ENCODE peak calls at places on chromosomes 12 and 14, in four cellular contexts. One of them, this sample, is unnamed.
A peak's percentile ranks its signal among the peaks of the same experiment; 100 is the strongest.

GRCh38 chr12:50326636-50327284 is 43.4 kb upstream of the LIMA1 start:
- DNase-seq in stomach: peak; percentile 54
- DNase-seq in A549: no peak
- DNase-seq in breast epithelium: no peak
- DNase-seq in this sample: no peak

GRCh38 chr12:95601626-95602025 is 50.4 kb upstream of the USP44 start:
- DNase-seq in stomach: no peak
- DNase-seq in A549: no peak
- DNase-seq in breast epithelium: no peak
- DNase-seq in this sample: no peak

GRCh38 chr14:89351364-89351957 is 65.6 kb downstream of the FOXN3 start:
- DNase-seq in stomach: peak; percentile 76
- DNase-seq in A549: no peak
- DNase-seq in breast epithelium: no peak
- DNase-seq in this sample: no peak

GRCh38 chr14:59679872-59680271 is 103.3 kb upstream of the CCDC175 start:
- DNase-seq in stomach: no peak
- DNase-seq in A549: no peak
- DNase-seq in breast epithelium: no peak
- DNase-seq in this sample: no peak

GRCh38 chr14:57848786-57849185 is 17.1 kb downstream of the SLC35F4 start:
- DNase-seq in stomach: no peak
- DNase-seq in A549: no peak
- DNase-seq in breast epithelium: no peak
- DNase-seq in this sample: no peak

GRCh38 chr12:94435511-94435927 is 24.1 kb downstream of the CEP83 start:
- DNase-seq in stomach: no peak
- DNase-seq in A549: no peak
- DNase-seq in breast epithelium: no peak
- DNase-seq in this sample: no peak

GRCh38 chr12:95637471-95638155 is 86.3 kb upstream of the USP44 start:
- DNase-seq in stomach: no peak
- DNase-seq in A549: no peak
- DNase-seq in breast epithelium: no peak
- DNase-seq in this sample: no peak

GRCh38 chr14:84080961-84081360 is 1449.0 kb upstream of the FLRT2 start:
- DNase-seq in stomach: no peak
- DNase-seq in A549: no peak
- DNase-seq in breast epithelium: no peak
- DNase-seq in this sample: no peak

GRCh38 chr12:53781218-53781801 is 29.5 kb upstream of the CISTR start:
- DNase-seq in stomach: no peak
- DNase-seq in A549: no peak
- DNase-seq in breast epithelium: no peak
- DNase-seq in this sample: no peak

GRCh38 chr12:104223599-104224168 is 8.1 kb downstream of the TXNRD1 start:
- DNase-seq in stomach: no peak
- DNase-seq in A549: no peak
- DNase-seq in breast epithelium: no peak
- DNase-seq in this sample: no peak

GRCh38 chr14:89702151-89702936 is 252.2 kb downstream of the EFCAB11 start:
- DNase-seq in stomach: no peak
- DNase-seq in A549: no peak
- DNase-seq in breast epithelium: peak; percentile 24
- DNase-seq in this sample: no peak

GRCh38 chr12:113537041-113537750 is 65.5 kb upstream of the LHX5 start:
- DNase-seq in stomach: no peak
- DNase-seq in A549: no peak
- DNase-seq in breast epithelium: no peak
- DNase-seq in this sample: no peak

GRCh38 chr14:64645220-64645891 is 58.9 kb upstream of the PLEKHG3 start:
- DNase-seq in stomach: no peak
- DNase-seq in A549: no peak
- DNase-seq in breast epithelium: no peak
- DNase-seq in this sample: no peak

GRCh38 chr12:48005750-48006021 is 1.4 kb upstream of the COL2A1 start:
- DNase-seq in stomach: no peak
- DNase-seq in A549: no peak
- DNase-seq in breast epithelium: no peak
- DNase-seq in this sample: no peak

GRCh38 chr12:111344254-111344875 is 24.5 kb downstream of the PHETA1 start:
- DNase-seq in stomach: no peak
- DNase-seq in A549: no peak
- DNase-seq in breast epithelium: no peak
- DNase-seq in this sample: no peak

GRCh38 chr12:58931518-58931917 is 11.2 kb upstream of the LRIG3 start:
- DNase-seq in stomach: no peak
- DNase-seq in A549: no peak
- DNase-seq in breast epithelium: no peak
- DNase-seq in this sample: no peak

GRCh38 chr12:40127408-40127807 is 21.5 kb upstream of the SLC2A13 start:
- DNase-seq in stomach: no peak
- DNase-seq in A549: no peak
- DNase-seq in breast epithelium: no peak
- DNase-seq in this sample: no peak

GRCh38 chr14:65069874-65070709 is 32.2 kb downstream of the MAX start:
- DNase-seq in stomach: peak; percentile 81
- DNase-seq in A549: no peak
- DNase-seq in breast epithelium: peak; percentile 32
- DNase-seq in this sample: no peak

GRCh38 chr12:86158956-86159355 is 97.2 kb downstream of the MGAT4C start:
- DNase-seq in stomach: no peak
- DNase-seq in A549: no peak
- DNase-seq in breast epithelium: no peak
- DNase-seq in this sample: no peak

GRCh38 chr12:92533280-92533890 is 169.4 kb upstream of the PLEKHG7 start:
- DNase-seq in stomach: no peak
- DNase-seq in A549: no peak
- DNase-seq in breast epithelium: no peak
- DNase-seq in this sample: no peak

GRCh38 chr12:25051583-25052190 is 102.8 kb upstream of the BCAT1 start:
- DNase-seq in stomach: no peak
- DNase-seq in A549: no peak
- DNase-seq in breast epithelium: no peak
- DNase-seq in this sample: no peak

GRCh38 chr14:21234112-21234511 is 35.1 kb downstream of the HNRNPC start:
- DNase-seq in stomach: no peak
- DNase-seq in A549: no peak
- DNase-seq in breast epithelium: no peak
- DNase-seq in this sample: no peak

GRCh38 chr14:103828315-103828967 is 18.9 kb downstream of the PPP1R13B start:
- DNase-seq in stomach: peak; percentile 55
- DNase-seq in A549: no peak
- DNase-seq in breast epithelium: no peak
- DNase-seq in this sample: no peak

GRCh38 chr12:6226701-6227096 is 26.5 kb downstream of the CD9 start:
- DNase-seq in stomach: no peak
- DNase-seq in A549: no peak
- DNase-seq in breast epithelium: no peak
- DNase-seq in this sample: no peak

GRCh38 chr12:6223545-6223944 is 23.3 kb downstream of the CD9 start:
- DNase-seq in stomach: no peak
- DNase-seq in A549: no peak
- DNase-seq in breast epithelium: no peak
- DNase-seq in this sample: no peak

GRCh38 chr12:6224550-6224949 is 24.4 kb downstream of the CD9 start:
- DNase-seq in stomach: no peak
- DNase-seq in A549: no peak
- DNase-seq in breast epithelium: no peak
- DNase-seq in this sample: no peak

GRCh38 chr12:6226002-6226700 is 26.0 kb downstream of the CD9 start:
- DNase-seq in stomach: peak; percentile 79
- DNase-seq in A549: no peak
- DNase-seq in breast epithelium: peak; percentile 79
- DNase-seq in this sample: no peak

GRCh38 chr12:6225630-6226001 is 25.4 kb downstream of the CD9 start:
- DNase-seq in stomach: no peak
- DNase-seq in A549: no peak
- DNase-seq in breast epithelium: no peak
- DNase-seq in this sample: no peak
- H3K4me1 ChIP-seq in stomach: peaks cover 95% of the 10 kb centered on the region
- H3K4me1 ChIP-seq in A549: peaks cover 21% of the 10 kb centered on the region
- H3K4me1 ChIP-seq in breast epithelium: peaks cover 35% of the 10 kb centered on the region
- H3K4me1 ChIP-seq in this sample: peaks cover 94% of the 10 kb centered on the region

GRCh38 chr12:30969006-30969405 is 42.5 kb downstream of the TSPAN11 start:
- DNase-seq in stomach: no peak
- DNase-seq in A549: no peak
- DNase-seq in breast epithelium: no peak
- DNase-seq in this sample: no peak
- H3K4me1 ChIP-seq in stomach: no peaks in the 10 kb centered on the region
- H3K4me1 ChIP-seq in A549: no peaks in the 10 kb centered on the region
- H3K4me1 ChIP-seq in breast epithelium: peaks cover 3% of the 10 kb centered on the region
- H3K4me1 ChIP-seq in this sample: no peaks in the 10 kb centered on the region

DNA sequence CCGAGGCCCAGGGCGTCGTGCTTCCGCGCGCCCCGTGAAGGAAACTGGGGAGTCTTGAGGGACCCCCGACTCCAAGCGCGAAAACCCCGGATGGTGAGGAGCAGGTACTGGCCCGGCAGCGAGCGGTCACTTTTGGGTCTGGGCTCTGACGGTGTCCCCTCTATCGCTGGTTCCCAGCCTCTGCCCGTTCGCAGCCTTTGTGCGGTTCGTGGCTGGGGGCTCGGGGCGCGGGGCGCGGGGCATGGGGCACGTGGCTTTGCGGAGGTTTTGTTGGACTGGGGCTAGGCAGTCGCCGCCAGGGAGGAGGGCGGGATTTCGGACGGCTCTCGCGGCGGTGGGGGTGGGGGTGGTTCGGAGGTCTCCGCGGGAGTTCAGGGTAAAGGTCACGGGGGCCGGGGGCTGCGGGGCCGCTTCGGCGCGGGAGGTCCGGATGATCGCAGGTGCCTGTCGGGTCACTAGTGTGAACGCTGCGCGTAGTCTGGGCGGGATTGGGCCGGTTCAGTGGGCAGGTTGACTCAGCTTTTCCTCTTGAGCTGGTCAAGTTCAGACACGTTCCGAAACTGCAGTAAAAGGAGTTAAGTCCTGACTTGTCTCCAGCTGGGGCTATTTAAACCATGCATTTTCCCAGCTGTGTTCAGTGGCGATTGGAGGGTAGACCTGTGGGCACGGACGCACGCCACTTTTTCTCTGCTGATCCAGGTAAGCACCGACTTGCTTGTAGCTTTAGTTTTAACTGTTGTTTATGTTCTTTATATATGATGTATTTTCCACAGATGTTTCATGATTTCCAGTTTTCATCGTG is 612 bp downstream of the MDM2 start:
- DNase-seq in stomach: peak; percentile 79
- DNase-seq in A549: peak; percentile 72
- DNase-seq in breast epithelium: peak; percentile 87
- DNase-seq in this sample: peak; percentile 99
- H3K4me1 ChIP-seq in stomach: peaks cover 22% of the 10 kb centered on the region
- H3K4me1 ChIP-seq in A549: peaks cover 36% of the 10 kb centered on the region
- H3K4me1 ChIP-seq in breast epithelium: no peaks in the 10 kb centered on the region
- H3K4me1 ChIP-seq in this sample: peaks cover 11% of the 10 kb centered on the region

DNA sequence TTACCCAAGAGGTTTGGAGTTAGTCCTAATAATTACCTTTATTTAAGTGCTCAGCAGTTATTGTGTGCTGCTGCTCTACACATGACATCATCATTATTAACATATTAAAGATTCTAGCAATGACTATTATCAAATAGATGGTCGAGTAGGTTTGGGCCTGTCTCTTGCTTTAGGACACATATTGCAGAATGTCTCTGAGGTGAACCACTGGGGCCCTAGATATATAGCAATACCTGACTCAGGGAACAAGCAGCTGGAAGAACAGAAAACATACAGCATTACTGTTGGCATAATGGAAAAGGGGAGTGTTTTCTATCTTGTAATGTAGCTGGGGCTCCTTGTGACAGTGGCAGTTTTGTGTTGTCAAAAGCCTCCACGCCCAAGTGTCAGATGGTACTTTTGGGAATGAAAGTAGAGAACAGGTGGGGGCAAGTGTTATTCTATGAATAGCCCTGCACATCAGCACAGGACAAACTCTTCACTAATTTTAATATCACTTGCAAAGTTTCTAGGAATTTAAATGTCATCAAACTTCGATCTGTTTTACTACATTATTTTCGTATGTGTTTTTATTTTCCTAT is 54.6 kb downstream of the C12orf56 start:
- DNase-seq in stomach: no peak
- DNase-seq in A549: no peak
- DNase-seq in breast epithelium: no peak
- DNase-seq in this sample: no peak
- H3K4me1 ChIP-seq in stomach: no peaks in the 10 kb centered on the region
- H3K4me1 ChIP-seq in A549: no peaks in the 10 kb centered on the region
- H3K4me1 ChIP-seq in breast epithelium: no peaks in the 10 kb centered on the region
- H3K4me1 ChIP-seq in this sample: peaks cover 13% of the 10 kb centered on the region

GRCh38 chr12:123070267-123071081 is 80.4 kb downstream of the PITPNM2 start:
- DNase-seq in stomach: no peak
- DNase-seq in A549: no peak
- DNase-seq in breast epithelium: no peak
- DNase-seq in this sample: no peak
- H3K4me1 ChIP-seq in stomach: peaks cover 44% of the 10 kb centered on the region
- H3K4me1 ChIP-seq in A549: peaks cover 4% of the 10 kb centered on the region
- H3K4me1 ChIP-seq in breast epithelium: no peaks in the 10 kb centered on the region
- H3K4me1 ChIP-seq in this sample: peaks cover 27% of the 10 kb centered on the region

GRCh38 chr12:64631197-64631596 is 20.9 kb downstream of the RASSF3 start:
- DNase-seq in stomach: no peak
- DNase-seq in A549: no peak
- DNase-seq in breast epithelium: no peak
- DNase-seq in this sample: no peak

GRCh38 chr12:64633186-64633939 is 23.1 kb downstream of the RASSF3 start:
- DNase-seq in stomach: no peak
- DNase-seq in A549: no peak
- DNase-seq in breast epithelium: no peak
- DNase-seq in this sample: no peak

GRCh38 chr12:64635356-64635998 is 25.2 kb downstream of the RASSF3 start:
- DNase-seq in stomach: no peak
- DNase-seq in A549: no peak
- DNase-seq in breast epithelium: no peak
- DNase-seq in this sample: no peak

GRCh38 chr12:64634508-64635092 is 24.3 kb downstream of the RASSF3 start:
- DNase-seq in stomach: no peak
- DNase-seq in A549: no peak
- DNase-seq in breast epithelium: no peak
- DNase-seq in this sample: no peak

DNA sequence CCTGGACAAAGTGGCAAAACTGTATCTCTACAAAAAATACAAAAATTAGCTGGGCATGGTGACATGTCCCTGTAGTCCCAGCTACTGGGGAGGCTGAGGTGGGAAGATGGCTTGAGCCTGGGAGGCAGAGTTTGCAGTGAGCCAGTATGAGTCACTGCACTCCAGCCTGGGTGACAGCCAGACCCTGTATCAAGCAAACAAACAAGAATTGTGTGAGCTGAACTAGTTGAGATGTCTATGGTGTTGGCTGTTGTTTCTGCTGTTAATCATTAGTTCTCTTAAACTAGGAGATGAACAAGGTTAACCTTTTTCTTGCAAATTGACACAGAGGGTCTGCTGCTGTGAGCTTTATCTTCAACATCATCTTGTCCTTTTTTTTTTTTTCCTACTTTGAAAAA is 23.6 kb downstream of the RASSF3 start:
- DNase-seq in stomach: peak; percentile 74
- DNase-seq in A549: peak; percentile 58
- DNase-seq in breast epithelium: no peak
- DNase-seq in this sample: no peak
- H3K4me1 ChIP-seq in stomach: peaks cover 20% of the 10 kb centered on the region
- H3K4me1 ChIP-seq in A549: peaks cover 42% of the 10 kb centered on the region
- H3K4me1 ChIP-seq in breast epithelium: no peaks in the 10 kb centered on the region
- H3K4me1 ChIP-seq in this sample: peaks cover 9% of the 10 kb centered on the region